ENCODE peak calls at places on chromosomes 4 and X, in five cellular contexts. One of them, this sample, is unnamed.

GRCh38 chr4:76279462-76279861 is 27.1 kb upstream of the STBD1 start:
- DNase-seq in CD8-positive, alpha-beta T cell: peak; percentile 29
- DNase-seq in left ventricle myocardium inferior: no peak
- DNase-seq in mammary epithelial cell: no peak
- DNase-seq in RWPE1: no peak
- DNase-seq in this sample: no peak

GRCh38 chrX:70973221-70973620 is 42.3 kb upstream of the SLC7A3 start:
- DNase-seq in CD8-positive, alpha-beta T cell: no peak
- DNase-seq in left ventricle myocardium inferior: no peak
- DNase-seq in mammary epithelial cell: no peak
- DNase-seq in RWPE1: no peak
- DNase-seq in this sample: no peak

GRCh38 chr4:16687845-16688244 is 210.6 kb downstream of the LDB2 start:
- DNase-seq in CD8-positive, alpha-beta T cell: no peak
- DNase-seq in left ventricle myocardium inferior: no peak
- DNase-seq in mammary epithelial cell: no peak
- DNase-seq in RWPE1: no peak
- DNase-seq in this sample: no peak

GRCh38 chr4:98522603-98523395 is 135.6 kb downstream of the TSPAN5 start:
- DNase-seq in CD8-positive, alpha-beta T cell: no peak
- DNase-seq in left ventricle myocardium inferior: no peak
- DNase-seq in mammary epithelial cell: peak; percentile 63
- DNase-seq in RWPE1: peak; percentile 68
- DNase-seq in this sample: no peak

GRCh38 chr4:61517144-61517543 is 317.0 kb downstream of the ADGRL3 start:
- DNase-seq in CD8-positive, alpha-beta T cell: no peak
- DNase-seq in left ventricle myocardium inferior: no peak
- DNase-seq in mammary epithelial cell: no peak
- DNase-seq in RWPE1: no peak
- DNase-seq in this sample: no peak

GRCh38 chr4:54058171-54058570 is 6.2 kb downstream of the CHIC2 start:
- DNase-seq in CD8-positive, alpha-beta T cell: no peak
- DNase-seq in left ventricle myocardium inferior: no peak
- DNase-seq in mammary epithelial cell: no peak
- DNase-seq in RWPE1: no peak
- DNase-seq in this sample: no peak

GRCh38 chrX:15564981-15565579 is 35.7 kb downstream of the ACE2 start:
- DNase-seq in CD8-positive, alpha-beta T cell: no peak
- DNase-seq in left ventricle myocardium inferior: peak; percentile 40
- DNase-seq in mammary epithelial cell: peak; percentile 80
- DNase-seq in RWPE1: peak; percentile 34
- DNase-seq in this sample: no peak

GRCh38 chrX:22686138-22686541 is 313.6 kb upstream of the DDX53 start:
- DNase-seq in CD8-positive, alpha-beta T cell: no peak
- DNase-seq in left ventricle myocardium inferior: peak; percentile 14
- DNase-seq in mammary epithelial cell: no peak
- DNase-seq in RWPE1: no peak
- DNase-seq in this sample: no peak

GRCh38 chr4:3822230-3822947 is 56.2 kb downstream of the ADRA2C start:
- DNase-seq in CD8-positive, alpha-beta T cell: no peak
- DNase-seq in left ventricle myocardium inferior: no peak
- DNase-seq in mammary epithelial cell: no peak
- DNase-seq in RWPE1: no peak
- DNase-seq in this sample: no peak

GRCh38 chr4:4492161-4492847 is 49.5 kb downstream of the STX18 start:
- DNase-seq in CD8-positive, alpha-beta T cell: no peak
- DNase-seq in left ventricle myocardium inferior: no peak
- DNase-seq in mammary epithelial cell: no peak
- DNase-seq in RWPE1: peak; percentile 8
- DNase-seq in this sample: no peak

GRCh38 chr4:61400446-61400845 is 200.3 kb downstream of the ADGRL3 start:
- DNase-seq in CD8-positive, alpha-beta T cell: no peak
- DNase-seq in left ventricle myocardium inferior: no peak
- DNase-seq in mammary epithelial cell: no peak
- DNase-seq in RWPE1: no peak
- DNase-seq in this sample: no peak

GRCh38 chr4:28444886-28445496 is 1584.3 kb downstream of the STIM2 start:
- DNase-seq in CD8-positive, alpha-beta T cell: no peak
- DNase-seq in left ventricle myocardium inferior: no peak
- DNase-seq in mammary epithelial cell: peak; percentile 20
- DNase-seq in RWPE1: no peak
- DNase-seq in this sample: no peak

GRCh38 chr4:8035371-8035780 is 95.7 kb upstream of the AFAP1 start:
- DNase-seq in CD8-positive, alpha-beta T cell: no peak
- DNase-seq in left ventricle myocardium inferior: no peak
- DNase-seq in mammary epithelial cell: peak; percentile 79
- DNase-seq in RWPE1: no peak
- DNase-seq in this sample: no peak

GRCh38 chr4:76867880-76868655 is 29.9 kb downstream of the SOWAHB start:
- DNase-seq in CD8-positive, alpha-beta T cell: no peak
- DNase-seq in left ventricle myocardium inferior: no peak
- DNase-seq in mammary epithelial cell: no peak
- DNase-seq in RWPE1: no peak
- DNase-seq in this sample: no peak

GRCh38 chrX:67700607-67701006 is 156.8 kb downstream of the AR start:
- DNase-seq in CD8-positive, alpha-beta T cell: no peak
- DNase-seq in left ventricle myocardium inferior: no peak
- DNase-seq in mammary epithelial cell: no peak
- DNase-seq in RWPE1: no peak
- DNase-seq in this sample: no peak

DNA sequence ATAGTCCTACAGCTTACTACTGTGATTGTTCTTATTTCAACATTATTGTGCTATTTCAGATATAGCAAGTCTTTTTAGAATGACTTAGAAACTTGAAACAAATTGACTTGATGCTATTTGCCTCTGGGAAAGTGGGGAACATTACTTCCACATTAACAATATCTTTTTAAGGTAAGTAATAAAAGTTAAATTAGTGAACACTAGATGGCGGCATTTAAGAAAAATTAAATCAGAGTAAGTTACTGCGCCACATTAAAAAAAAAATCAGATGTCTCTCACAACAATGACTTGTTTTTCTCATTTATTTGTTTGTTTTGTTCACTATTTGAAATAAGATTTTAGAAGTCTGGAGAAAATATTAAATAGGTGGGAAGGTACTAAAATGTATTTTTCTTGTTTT is 1026.9 kb upstream of the SLIT2 start:
- DNase-seq in CD8-positive, alpha-beta T cell: no peak
- DNase-seq in left ventricle myocardium inferior: no peak
- DNase-seq in mammary epithelial cell: no peak
- DNase-seq in RWPE1: no peak
- DNase-seq in this sample: no peak
- TF ChIP-seq CTCF in CD8-positive, alpha-beta T cell: no peak
- TF ChIP-seq CTCF in left ventricle myocardium inferior: peak; percentile 52
- TF ChIP-seq CTCF in mammary epithelial cell: peak; percentile 34
- TF ChIP-seq CTCF in RWPE1: peak; percentile 42
- TF ChIP-seq CTCF in this sample: no peak

GRCh38 chr4:48017108-48017527 is 546 bp downstream of the NIPAL1 start:
- DNase-seq in CD8-positive, alpha-beta T cell: peak; percentile 17
- DNase-seq in left ventricle myocardium inferior: no peak
- DNase-seq in mammary epithelial cell: peak; percentile 96
- DNase-seq in RWPE1: peak; percentile 80
- DNase-seq in this sample: peak; percentile 15
- H3K27ac ChIP-seq in CD8-positive, alpha-beta T cell: no peak overlapping the region
- H3K27ac ChIP-seq in left ventricle myocardium inferior: no peak overlapping the region
- H3K27ac ChIP-seq in mammary epithelial cell: peak overlapping the region; percentile 99
- H3K27ac ChIP-seq in RWPE1: no peak overlapping the region
- H3K27ac ChIP-seq in this sample: no peak overlapping the region

DNA sequence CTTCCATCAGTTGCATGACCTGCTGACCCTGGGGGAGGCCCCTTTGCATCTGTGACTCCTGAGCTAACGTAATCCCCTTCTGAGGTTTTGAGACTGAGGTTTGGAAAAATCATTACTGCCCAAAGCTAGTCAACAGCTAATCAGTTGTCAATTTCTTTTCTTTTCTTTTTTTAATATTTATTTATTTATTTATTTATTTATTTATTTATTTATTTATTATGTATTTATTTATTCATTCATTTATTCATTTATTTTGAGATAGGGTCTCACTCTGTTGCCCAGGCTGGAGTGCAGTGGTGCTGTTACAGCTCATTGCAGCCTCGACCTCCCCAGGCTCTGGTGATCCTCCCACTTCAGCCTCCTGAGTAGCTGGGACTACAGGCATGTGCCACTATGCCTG is 25.1 kb upstream of the FHL1 start:
- DNase-seq in CD8-positive, alpha-beta T cell: no peak
- DNase-seq in left ventricle myocardium inferior: no peak
- DNase-seq in mammary epithelial cell: no peak
- DNase-seq in RWPE1: no peak
- DNase-seq in this sample: no peak
- TF ChIP-seq CTCF in CD8-positive, alpha-beta T cell: no peak
- TF ChIP-seq CTCF in left ventricle myocardium inferior: no peak
- TF ChIP-seq CTCF in mammary epithelial cell: no peak
- TF ChIP-seq CTCF in RWPE1: no peak
- TF ChIP-seq CTCF in this sample: no peak

DNA sequence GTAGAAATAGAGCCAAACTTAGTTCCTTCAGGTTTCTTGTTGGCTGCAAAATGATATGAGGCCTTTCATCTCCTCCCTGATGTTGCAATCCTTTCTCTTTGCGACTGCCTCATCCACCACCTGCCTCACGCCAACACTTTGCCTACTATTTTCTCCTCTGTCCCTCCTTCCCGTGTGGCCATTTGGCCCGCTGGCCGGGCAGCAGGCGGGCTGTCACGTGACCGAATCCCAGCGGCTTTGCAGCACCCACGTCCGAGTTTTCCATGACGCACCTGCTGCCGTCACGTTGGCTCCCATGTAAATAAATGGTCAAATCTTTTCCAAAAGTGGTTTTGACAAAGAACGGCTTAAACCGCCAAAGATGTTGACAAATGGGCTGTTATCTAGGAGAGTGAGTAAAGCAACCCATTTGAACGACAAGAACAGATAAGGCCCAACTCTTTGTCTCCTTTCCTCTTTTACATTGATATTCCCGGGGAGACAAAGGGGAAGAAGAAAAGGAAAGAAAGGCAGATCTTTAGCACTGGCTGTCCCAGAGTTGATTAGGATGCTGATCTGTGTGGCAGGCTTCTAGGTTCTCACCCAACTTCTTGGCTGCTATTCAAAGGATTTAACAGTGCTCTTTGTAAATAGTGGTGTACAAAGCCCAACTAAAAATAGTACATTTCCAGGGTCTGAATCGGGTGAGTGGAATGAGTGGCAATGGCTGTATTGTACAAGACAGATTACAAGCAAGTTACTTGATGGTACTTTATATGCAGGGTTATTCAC is 174.2 kb upstream of the JADE1 start:
- DNase-seq in CD8-positive, alpha-beta T cell: no peak
- DNase-seq in left ventricle myocardium inferior: peak; percentile 89
- DNase-seq in mammary epithelial cell: no peak
- DNase-seq in RWPE1: no peak
- DNase-seq in this sample: no peak
- H3K27ac ChIP-seq in CD8-positive, alpha-beta T cell: no peak overlapping the region
- H3K27ac ChIP-seq in left ventricle myocardium inferior: peak overlapping the region; percentile 88
- H3K27ac ChIP-seq in mammary epithelial cell: no peak overlapping the region
- H3K27ac ChIP-seq in RWPE1: no peak overlapping the region
- H3K27ac ChIP-seq in this sample: no peak overlapping the region

GRCh38 chr4:123622572-123622971 is 226.0 kb downstream of the SPRY1 start:
- DNase-seq in CD8-positive, alpha-beta T cell: no peak
- DNase-seq in left ventricle myocardium inferior: no peak
- DNase-seq in mammary epithelial cell: no peak
- DNase-seq in RWPE1: no peak
- DNase-seq in this sample: no peak
- TF ChIP-seq CTCF in CD8-positive, alpha-beta T cell: no peak
- TF ChIP-seq CTCF in left ventricle myocardium inferior: no peak
- TF ChIP-seq CTCF in mammary epithelial cell: peak; percentile 12
- TF ChIP-seq CTCF in RWPE1: no peak
- TF ChIP-seq CTCF in this sample: no peak

GRCh38 chrX:37425370-37425769 is 76.2 kb downstream of the PRRG1 start:
- DNase-seq in CD8-positive, alpha-beta T cell: no peak
- DNase-seq in left ventricle myocardium inferior: no peak
- DNase-seq in mammary epithelial cell: no peak
- DNase-seq in RWPE1: no peak
- DNase-seq in this sample: no peak

GRCh38 chrX:37420756-37421155 is 71.6 kb downstream of the PRRG1 start:
- DNase-seq in CD8-positive, alpha-beta T cell: no peak
- DNase-seq in left ventricle myocardium inferior: no peak
- DNase-seq in mammary epithelial cell: no peak
- DNase-seq in RWPE1: no peak
- DNase-seq in this sample: no peak

GRCh38 chrX:37420179-37420578 is 71.0 kb downstream of the PRRG1 start:
- DNase-seq in CD8-positive, alpha-beta T cell: no peak
- DNase-seq in left ventricle myocardium inferior: no peak
- DNase-seq in mammary epithelial cell: peak; percentile 51
- DNase-seq in RWPE1: no peak
- DNase-seq in this sample: no peak

GRCh38 chrX:37423864-37424569 is 74.9 kb downstream of the PRRG1 start:
- DNase-seq in CD8-positive, alpha-beta T cell: no peak
- DNase-seq in left ventricle myocardium inferior: no peak
- DNase-seq in mammary epithelial cell: no peak
- DNase-seq in RWPE1: no peak
- DNase-seq in this sample: no peak
- H3K27ac ChIP-seq in CD8-positive, alpha-beta T cell: no peak overlapping the region
- H3K27ac ChIP-seq in left ventricle myocardium inferior: peak overlapping the region; percentile 50
- H3K27ac ChIP-seq in mammary epithelial cell: no peak overlapping the region
- H3K27ac ChIP-seq in RWPE1: no peak overlapping the region
- H3K27ac ChIP-seq in this sample: no peak overlapping the region

GRCh38 chr4:87309625-87310024 is 13.1 kb downstream of the HSD17B13 start:
- DNase-seq in CD8-positive, alpha-beta T cell: no peak
- DNase-seq in left ventricle myocardium inferior: no peak
- DNase-seq in mammary epithelial cell: no peak
- DNase-seq in RWPE1: no peak
- DNase-seq in this sample: no peak
- TF ChIP-seq CTCF in CD8-positive, alpha-beta T cell: no peak
- TF ChIP-seq CTCF in left ventricle myocardium inferior: no peak
- TF ChIP-seq CTCF in mammary epithelial cell: no peak
- TF ChIP-seq CTCF in RWPE1: no peak
- TF ChIP-seq CTCF in this sample: no peak

GRCh38 chr4:142376204-142376603 is 469.9 kb downstream of the INPP4B start:
- DNase-seq in CD8-positive, alpha-beta T cell: no peak
- DNase-seq in left ventricle myocardium inferior: no peak
- DNase-seq in mammary epithelial cell: no peak
- DNase-seq in RWPE1: no peak
- DNase-seq in this sample: no peak
- H3K27ac ChIP-seq in CD8-positive, alpha-beta T cell: no peak overlapping the region
- H3K27ac ChIP-seq in left ventricle myocardium inferior: peak overlapping the region; percentile 5
- H3K27ac ChIP-seq in mammary epithelial cell: no peak overlapping the region
- H3K27ac ChIP-seq in RWPE1: no peak overlapping the region
- H3K27ac ChIP-seq in this sample: no peak overlapping the region

GRCh38 chr4:140372607-140373327 is 679 bp upstream of the SCOC start:
- DNase-seq in CD8-positive, alpha-beta T cell: peak; percentile 47
- DNase-seq in left ventricle myocardium inferior: no peak
- DNase-seq in mammary epithelial cell: peak; percentile 27
- DNase-seq in RWPE1: peak; percentile 8
- DNase-seq in this sample: peak; percentile 19
- TF ChIP-seq CTCF in CD8-positive, alpha-beta T cell: peak; percentile 40
- TF ChIP-seq CTCF in left ventricle myocardium inferior: peak; percentile 49
- TF ChIP-seq CTCF in mammary epithelial cell: no peak
- TF ChIP-seq CTCF in RWPE1: no peak
- TF ChIP-seq CTCF in this sample: peak; percentile 26